ENCODE peak calls at places on chromosomes 12 and 14, in ten cellular contexts. B is fibroblast of lung; L is GM23248; E is CD4-positive, alpha-beta memory T cell; N is Peyer's patch; M is A549; D is colonic mucosa; Z is aorta; K is endothelial cell of umbilical vein; Y is tibial artery. U is an unnamed sample.

GRCh38 chr14:73007835-73008234 is 19.1 kb downstream of the ZFYVE1 start:
- DNase-seq in B (no peak), L (no peak), E (no peak), N (no peak), M (no peak), D (no peak), Z (no peak), K (no peak), Y (no peak), U (no peak)

GRCh38 chr12:68063900-68064590 is 74.8 kb downstream of the IFNG-AS1 start:
- DNase-seq in B (no peak), L (no peak), E (no peak), N (no peak), M (no peak), D (no peak), Z (no peak), K (no peak), Y (no peak), U (no peak)

GRCh38 chr12:92144631-92145480 is 790 bp downstream of the BTG1 start:
- DNase-seq in B (peak), L (peak), E (peak), N (no peak), M (no peak), D (peak), Z (peak), K (peak), Y (peak), U (no peak)

GRCh38 chr12:120598674-120599463 is 17.7 kb upstream of the POP5 start:
- DNase-seq in B (peak), L (peak), E (no peak), N (no peak), M (peak), D (no peak), Z (no peak), K (no peak), Y (no peak), U (no peak)

GRCh38 chr14:93857500-93857899 is 69.2 kb upstream of the PRIMA1 start:
- DNase-seq in B (no peak), L (no peak), E (no peak), N (no peak), M (no peak), D (no peak), Z (no peak), K (no peak), Y (no peak), U (no peak)

GRCh38 chr14:50812856-50813543 is 18.0 kb downstream of the NIN start:
- DNase-seq in B (no peak), L (no peak), E (no peak), N (no peak), M (no peak), D (no peak), Z (no peak), K (no peak), Y (no peak), U (no peak)

GRCh38 chr12:1925125-1925963 is 6.9 kb upstream of the CACNA2D4 start:
- DNase-seq in B (no peak), L (no peak), E (no peak), N (no peak), M (no peak), D (peak), Z (peak), K (no peak), Y (peak), U (no peak)

GRCh38 chr14:55277972-55278740 is 6.9 kb downstream of the FBXO34 start:
- DNase-seq in B (no peak), L (no peak), E (no peak), N (no peak), M (no peak), D (no peak), Z (no peak), K (peak), Y (no peak), U (no peak)

GRCh38 chr12:70661762-70662161 is 24.5 kb upstream of the PTPRB start:
- DNase-seq in B (peak), L (peak), E (no peak), N (no peak), M (no peak), D (no peak), Z (no peak), K (peak), Y (no peak), U (peak)

GRCh38 chr12:68037616-68038255 is 48.5 kb downstream of the IFNG-AS1 start:
- DNase-seq in B (no peak), L (peak), E (no peak), N (no peak), M (no peak), D (no peak), Z (no peak), K (no peak), Y (no peak), U (no peak)

GRCh38 chr14:37650356-37651037 is 55.1 kb downstream of the TTC6 start:
- DNase-seq in B (no peak), L (no peak), E (no peak), N (no peak), M (no peak), D (no peak), Z (no peak), K (no peak), Y (no peak), U (no peak)

GRCh38 chr12:31906581-31907286 is 52.5 kb upstream of the RESF1 start:
- DNase-seq in B (no peak), L (no peak), E (no peak), N (no peak), M (no peak), D (no peak), Z (no peak), K (no peak), Y (no peak), U (no peak)

GRCh38 chr14:34649344-34649743 is 19.4 kb upstream of the SNX6 start:
- DNase-seq in B (peak), L (peak), E (no peak), N (no peak), M (no peak), D (no peak), Z (no peak), K (peak), Y (no peak), U (peak)

GRCh38 chr14:58629273-58629672 is 8.5 kb upstream of the DACT1 start:
- DNase-seq in B (no peak), L (no peak), E (no peak), N (no peak), M (no peak), D (no peak), Z (no peak), K (no peak), Y (no peak), U (no peak)

GRCh38 chr12:131229426-131230339 is 276.0 kb downstream of the ADGRD1 start:
- DNase-seq in B (no peak), L (no peak), E (no peak), N (no peak), M (no peak), D (no peak), Z (no peak), K (no peak), Y (no peak), U (no peak)

GRCh38 chr14:28754209-28754985 is 12.2 kb upstream of the FOXG1 start:
- DNase-seq in B (peak), L (peak), E (no peak), N (no peak), M (peak), D (peak), Z (no peak), K (peak), Y (no peak), U (no peak)

GRCh38 chr12:112812598-112813406 is 21.3 kb downstream of the RPH3A start:
- DNase-seq in B (no peak), L (no peak), E (no peak), N (no peak), M (no peak), D (no peak), Z (no peak), K (no peak), Y (no peak), U (no peak)

GRCh38 chr12:110689002-110689600 is at the start of gene HVCN1:
- DNase-seq in B (peak), L (peak), E (peak), N (peak), M (no peak), D (peak), Z (peak), K (no peak), Y (peak), U (no peak)

GRCh38 chr14:31842905-31843304 is 234.2 kb upstream of the ARHGAP5 start:
- DNase-seq in B (no peak), L (peak), E (no peak), N (no peak), M (no peak), D (no peak), Z (no peak), K (no peak), Y (no peak), U (peak)

GRCh38 chr12:9756174-9756573 is 4.5 kb downstream of the CD69 start:
- DNase-seq in B (no peak), L (no peak), E (no peak), N (no peak), M (no peak), D (no peak), Z (no peak), K (no peak), Y (no peak), U (no peak)

GRCh38 chr14:103191856-103192835 is 68.9 kb downstream of the TNFAIP2 start:
- DNase-seq in B (no peak), L (no peak), E (no peak), N (no peak), M (no peak), D (no peak), Z (no peak), K (no peak), Y (no peak), U (no peak)

GRCh38 chr14:100822921-100823320 is 3.0 kb upstream of the MEG3 start:
- DNase-seq in B (peak), L (no peak), E (no peak), N (no peak), M (no peak), D (no peak), Z (no peak), K (no peak), Y (no peak), U (no peak)

GRCh38 chr14:24481622-24482324 is 26.3 kb downstream of the CMA1 start:
- DNase-seq in B (no peak), L (peak), E (peak), N (peak), M (peak), D (peak), Z (no peak), K (peak), Y (no peak), U (no peak)

GRCh38 chr12:100145643-100146042 is 3.0 kb upstream of the BLTP3B start:
- DNase-seq in B (no peak), L (no peak), E (no peak), N (no peak), M (no peak), D (no peak), Z (no peak), K (no peak), Y (no peak), U (no peak)

GRCh38 chr14:36019126-36019525 is 157.4 kb downstream of the PTCSC3 start:
- DNase-seq in B (no peak), L (no peak), E (no peak), N (no peak), M (no peak), D (no peak), Z (no peak), K (no peak), Y (no peak), U (no peak)

GRCh38 chr12:128712622-128713021 is 111.1 kb downstream of the SLC15A4 start:
- DNase-seq in B (no peak), L (no peak), E (no peak), N (no peak), M (no peak), D (no peak), Z (no peak), K (no peak), Y (no peak), U (no peak)

GRCh38 chr12:71142046-71142445 is 15.8 kb downstream of the TSPAN8 start:
- DNase-seq in B (no peak), L (no peak), E (no peak), N (no peak), M (no peak), D (no peak), Z (no peak), K (no peak), Y (no peak), U (no peak)

GRCh38 chr12:51721281-51721940 is 127.1 kb downstream of the FIGNL2 start:
- DNase-seq in B (peak), L (no peak), E (peak), N (no peak), M (no peak), D (no peak), Z (peak), K (no peak), Y (no peak), U (no peak)
- H3K4me3 ChIP-seq in B (peak), L (no peak), E (no peak), N (no peak), M (no peak), D (no peak), Z (no peak), K (no peak), Y (no peak), U (peak)

GRCh38 chr12:89352492-89353187 is at the start of gene DUSP6:
- DNase-seq in B (peak), L (peak), E (peak), N (peak), M (peak), D (peak), Z (peak), K (peak), Y (peak), U (peak)
- H3K4me3 ChIP-seq in B (peak), L (peak), E (peak), N (peak), M (peak), D (peak), Z (peak), K (peak), Y (peak), U (peak)

GRCh38 chr12:108722463-108722862 is 8.9 kb downstream of the CORO1C start:
- DNase-seq in B (no peak), L (peak), E (no peak), N (no peak), M (no peak), D (no peak), Z (no peak), K (no peak), Y (no peak), U (no peak)
- H3K4me3 ChIP-seq in B (peak), L (peak), E (no peak), N (no peak), M (peak), D (no peak), Z (no peak), K (no peak), Y (no peak), U (peak)

GRCh38 chr14:70809238-70810214 is at the start of gene MAP3K9:
- DNase-seq in B (peak), L (peak), E (peak), N (peak), M (peak), D (peak), Z (peak), K (peak), Y (peak), U (no peak)

GRCh38 chr14:70808402-70809237 is 693 bp downstream of the MAP3K9 start:
- DNase-seq in B (no peak), L (peak), E (peak), N (peak), M (peak), D (peak), Z (peak), K (no peak), Y (no peak), U (no peak)

GRCh38 chr14:70811065-70811464 is 1.8 kb upstream of the MAP3K9 start:
- DNase-seq in B (no peak), L (no peak), E (no peak), N (no peak), M (no peak), D (no peak), Z (no peak), K (no peak), Y (no peak), U (no peak)

GRCh38 chr14:70810621-70811020 is 1.3 kb upstream of the MAP3K9 start:
- DNase-seq in B (no peak), L (no peak), E (no peak), N (no peak), M (no peak), D (no peak), Z (no peak), K (no peak), Y (no peak), U (no peak)

GRCh38 chr14:70808023-70808401 is 1.3 kb downstream of the MAP3K9 start:
- DNase-seq in B (no peak), L (no peak), E (peak), N (peak), M (peak), D (peak), Z (no peak), K (no peak), Y (no peak), U (no peak)
- H3K4me3 ChIP-seq in B (peak), L (no peak), E (peak), N (peak), M (peak), D (peak), Z (no peak), K (no peak), Y (no peak), U (peak)

DNA sequence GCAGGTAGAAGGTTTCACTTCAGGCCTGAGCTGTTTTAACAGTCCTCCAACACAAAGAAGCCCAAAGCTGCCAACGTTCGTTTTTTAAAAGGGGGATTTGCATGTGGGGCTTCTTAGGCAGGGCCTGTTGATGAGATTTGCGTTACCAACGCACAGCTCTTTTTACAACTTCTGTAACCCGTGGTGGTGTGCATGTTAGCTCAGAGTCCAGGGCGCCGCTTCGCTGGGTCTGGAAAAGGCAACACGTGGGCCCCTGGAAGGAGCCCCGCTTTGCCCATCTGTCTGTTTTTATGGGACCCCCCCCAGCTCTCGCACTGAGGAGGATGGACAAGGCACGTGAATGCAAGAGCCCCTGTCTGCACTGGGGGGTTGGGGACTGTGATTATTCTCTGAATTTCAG is 84.0 kb downstream of the ESR2 start:
- DNase-seq in B (peak), L (no peak), E (no peak), N (no peak), M (no peak), D (no peak), Z (no peak), K (no peak), Y (no peak), U (no peak)
- H3K4me3 ChIP-seq in B (no peak), L (no peak), E (no peak), N (no peak), M (no peak), D (no peak), Z (no peak), K (no peak), Y (no peak), U (no peak)

DNA sequence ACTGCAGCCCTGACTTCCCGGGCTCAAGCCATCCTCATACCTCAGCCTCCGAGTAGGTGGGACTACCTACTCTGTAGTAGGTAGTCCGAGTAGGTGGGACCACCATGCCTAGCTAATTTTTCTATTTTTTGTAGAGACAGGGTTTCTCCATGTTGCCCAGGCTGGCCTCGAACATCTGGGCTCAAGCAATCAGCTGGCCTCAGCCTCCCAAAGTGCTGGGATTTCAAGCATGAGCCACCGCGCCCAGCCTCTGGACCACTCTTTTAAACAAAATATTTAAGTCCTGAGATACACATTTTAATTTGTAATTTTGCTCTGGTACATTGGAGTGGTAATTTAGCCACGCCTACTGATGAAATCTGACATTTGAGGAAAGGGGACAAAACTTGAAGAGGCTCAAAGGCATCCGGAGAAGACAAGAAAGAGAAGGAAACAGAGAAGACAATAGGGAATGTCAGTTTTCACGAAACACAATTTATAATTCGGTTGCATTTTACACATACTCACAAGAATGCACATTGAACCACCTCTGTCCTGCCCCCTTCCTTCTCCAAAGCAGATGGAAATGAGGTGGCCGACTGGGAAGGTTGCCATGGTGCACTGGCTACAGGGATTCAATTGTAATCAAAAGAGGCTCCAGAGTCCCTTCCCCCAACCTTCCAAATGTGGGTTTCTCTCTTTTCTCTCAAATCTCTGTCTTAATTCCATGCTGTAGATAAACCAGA is 9.7 kb upstream of the TUBA1A start:
- DNase-seq in B (peak), L (peak), E (no peak), N (no peak), M (no peak), D (no peak), Z (no peak), K (peak), Y (peak), U (no peak)
- H3K4me3 ChIP-seq in B (peak), L (peak), E (no peak), N (no peak), M (no peak), D (no peak), Z (no peak), K (peak), Y (no peak), U (no peak)

DNA sequence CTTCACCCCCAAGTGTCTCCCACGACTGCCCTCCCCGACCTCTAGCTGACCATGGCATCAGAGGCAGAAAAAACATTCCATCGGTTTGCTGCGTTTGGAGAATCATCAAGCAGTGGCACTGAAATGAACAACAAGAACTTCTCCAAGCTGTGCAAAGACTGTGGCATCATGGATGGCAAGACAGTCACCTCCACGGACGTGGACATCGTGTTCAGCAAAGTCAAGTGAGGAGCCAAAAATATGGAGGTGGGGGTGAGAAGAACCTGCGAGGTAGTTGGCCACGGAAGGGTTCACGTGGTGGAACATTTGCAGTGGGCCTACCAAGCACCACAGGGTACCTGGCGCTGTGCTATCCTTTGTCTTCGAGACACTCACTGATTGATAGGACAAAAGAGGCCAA is 514 bp downstream of the TPPP2 start:
- DNase-seq in B (no peak), L (no peak), E (no peak), N (no peak), M (no peak), D (no peak), Z (no peak), K (no peak), Y (no peak), U (no peak)
- H3K4me3 ChIP-seq in B (no peak), L (no peak), E (no peak), N (no peak), M (no peak), D (no peak), Z (no peak), K (no peak), Y (no peak), U (no peak)

U was measured in skeletal muscle cell.